ENCODE peak calls at places on chromosomes 6 and 20, in nine cellular contexts. O is B cell, W is stomach, U is RWPE1, I is colonic mucosa, A is neural crest cell, L is mesothelial cell of epicardium, H is fibroblast of pulmonary artery, S is Peyer's patch. Q is an unnamed sample.

GRCh38 chr6:33593414-33593727 is 13.3 kb upstream of the BAK1 start:
- DNase-seq in U (no peak), O (no peak), I (no peak), H (no peak), L (no peak), W (no peak), A (no peak), S (no peak), Q (no peak)

GRCh38 chr6:170136541-170137175 is 154.2 kb downstream of the DLL1 start:
- DNase-seq in W (no peak), L (no peak), U (no peak), H (no peak), S (peak), O (no peak), I (no peak), A (no peak), Q (no peak)

GRCh38 chr6:56529594-56530191 is 113.0 kb downstream of the DST start:
- DNase-seq in W (no peak), L (no peak), O (no peak), A (no peak), U (no peak), H (no peak), S (no peak), I (no peak), Q (no peak)

GRCh38 chr6:3315841-3316240 is 57.1 kb downstream of the PSMG4 start:
- DNase-seq in I (no peak), O (no peak), U (no peak), S (no peak), H (peak), W (no peak), A (no peak), L (no peak), Q (no peak)

GRCh38 chr6:118618676-118619377 is 32.6 kb downstream of the CEP85L start:
- DNase-seq in H (peak), O (peak), I (peak), W (peak), U (peak), A (peak), S (peak), L (no peak), Q (peak)

GRCh38 chr6:33505544-33506330 is 51.4 kb downstream of the ZBTB9 start:
- DNase-seq in H (no peak), S (no peak), A (no peak), I (no peak), L (no peak), W (no peak), U (no peak), O (no peak), Q (no peak)

GRCh38 chr6:10837009-10837691 is 1.2 kb downstream of the MAK start:
- DNase-seq in A (peak), U (peak), S (peak), H (peak), I (peak), W (peak), L (peak), O (peak), Q (peak)

GRCh38 chr6:147227770-147228320 is 23.6 kb downstream of the STXBP5 start:
- DNase-seq in I (no peak), O (no peak), H (peak), W (no peak), A (no peak), L (no peak), S (no peak), U (no peak), Q (no peak)

GRCh38 chr6:99013145-99013544 is 65.4 kb upstream of the FBXL4 start:
- DNase-seq in I (no peak), O (no peak), W (no peak), U (peak), A (no peak), S (no peak), L (no peak), H (peak), Q (no peak)

GRCh38 chr6:6851059-6851658 is 256.6 kb upstream of the RREB1 start:
- DNase-seq in L (no peak), A (no peak), O (no peak), U (peak), I (peak), S (peak), H (peak), W (peak), Q (no peak)

GRCh38 chr6:16800942-16801341 is 39.7 kb upstream of the ATXN1 start:
- DNase-seq in O (no peak), A (no peak), S (no peak), L (no peak), H (peak), U (no peak), I (no peak), W (no peak), Q (no peak)

GRCh38 chr6:17354700-17355403 is 38.5 kb upstream of the CAP2 start:
- DNase-seq in W (no peak), L (no peak), O (no peak), A (no peak), I (no peak), S (no peak), U (no peak), H (peak), Q (no peak)

GRCh38 chr6:167805349-167806060 is 21.2 kb upstream of the AFDN start:
- DNase-seq in H (no peak), O (no peak), L (no peak), I (no peak), S (no peak), W (no peak), A (no peak), U (no peak), Q (no peak)

GRCh38 chr6:133242761-133243590 is 1.8 kb downstream of the EYA4 start:
- DNase-seq in H (no peak), S (no peak), W (no peak), I (no peak), L (peak), U (no peak), O (no peak), A (peak), Q (no peak)

GRCh38 chr6:16380220-16380809 is 141.9 kb downstream of the GMPR start:
- DNase-seq in S (no peak), A (no peak), I (no peak), U (no peak), W (no peak), O (no peak), H (no peak), L (no peak), Q (peak)

GRCh38 chr20:32764000-32764960 is 2.1 kb downstream of the DNMT3B start:
- DNase-seq in S (no peak), A (no peak), U (no peak), O (no peak), L (no peak), H (no peak), I (no peak), W (no peak), Q (no peak)

GRCh38 chr6:50353603-50354002 is 303.9 kb upstream of the DEFB112 start:
- DNase-seq in I (no peak), H (no peak), O (no peak), A (no peak), U (no peak), W (no peak), L (no peak), S (no peak), Q (no peak)

GRCh38 chr6:55917756-55918415 is 42.5 kb upstream of the BMP5 start:
- DNase-seq in A (no peak), W (no peak), I (no peak), H (no peak), L (no peak), U (no peak), S (no peak), O (no peak), Q (no peak)

GRCh38 chr6:83429857-83430605 is 820 bp downstream of the ME1 start:
- DNase-seq in O (no peak), U (peak), A (peak), I (peak), S (peak), H (peak), L (no peak), W (peak), Q (no peak)

GRCh38 chr6:100846276-100846675 is 34.9 kb downstream of the ASCC3 start:
- DNase-seq in H (no peak), W (no peak), U (no peak), S (no peak), O (no peak), L (no peak), A (no peak), I (no peak), Q (no peak)

GRCh38 chr6:19478992-19479391 is 358.2 kb upstream of the ID4 start:
- DNase-seq in L (no peak), S (no peak), I (no peak), W (no peak), H (peak), U (no peak), O (no peak), A (no peak), Q (no peak)

GRCh38 chr6:110537208-110538123 is 61.1 kb upstream of the SLC22A16 start:
- DNase-seq in O (no peak), U (peak), L (no peak), H (peak), I (no peak), W (no peak), S (no peak), A (no peak), Q (no peak)

GRCh38 chr6:47106216-47106615 is 64.1 kb upstream of the ADGRF1 start:
- DNase-seq in U (no peak), S (no peak), L (no peak), I (no peak), W (no peak), A (no peak), H (no peak), O (no peak), Q (no peak)

GRCh38 chr6:56450376-56450775 is 192.3 kb downstream of the DST start:
- DNase-seq in L (no peak), W (no peak), I (no peak), U (no peak), H (no peak), A (no peak), S (no peak), O (no peak), Q (no peak)

GRCh38 chr20:36499723-36500501 is 41.4 kb upstream of the MYL9 start:
- DNase-seq in H (no peak), I (no peak), W (no peak), A (no peak), O (no peak), U (no peak), L (no peak), S (peak), Q (no peak)

GRCh38 chr6:26311012-26311384 is 54.0 kb upstream of the BTN3A2 start:
- DNase-seq in W (no peak), S (no peak), U (no peak), O (peak), H (peak), I (peak), L (no peak), A (no peak), Q (no peak)

GRCh38 chr6:119224095-119224701 is 125.4 kb downstream of the MAN1A1 start:
- DNase-seq in A (no peak), U (no peak), L (no peak), W (no peak), S (no peak), I (no peak), O (no peak), H (no peak), Q (no peak)

GRCh38 chr20:539236-539635 is 4.4 kb downstream of the CSNK2A1 start:
- DNase-seq in U (no peak), O (peak), A (no peak), S (no peak), W (no peak), I (no peak), H (no peak), L (no peak), Q (no peak)

GRCh38 chr20:57451759-57452661 is 60.8 kb downstream of the RBM38 start:
- DNase-seq in H (no peak), L (no peak), I (no peak), U (no peak), A (no peak), W (no peak), O (peak), S (no peak), Q (peak)

GRCh38 chr6:38266921-38267354 is 372.8 kb downstream of the BTBD9 start:
- DNase-seq in U (no peak), H (no peak), S (no peak), W (no peak), I (no peak), L (no peak), O (no peak), A (no peak), Q (no peak)

GRCh38 chr6:170063431-170063830 is 227.4 kb downstream of the DLL1 start:
- DNase-seq in H (no peak), O (no peak), U (no peak), L (peak), I (no peak), W (peak), A (no peak), S (peak), Q (no peak)

GRCh38 chr20:18587665-18588553 is at the start of gene DTD1:
- DNase-seq in S (peak), A (peak), W (peak), U (peak), L (peak), H (peak), I (peak), O (peak), Q (peak)

GRCh38 chr6:44524491-44525227 is 137.2 kb downstream of the CDC5L start:
- DNase-seq in A (no peak), U (no peak), S (no peak), I (no peak), W (no peak), L (no peak), O (no peak), H (no peak), Q (no peak)

GRCh38 chr20:8474027-8474668 is 342.1 kb downstream of the PLCB1 start:
- DNase-seq in O (no peak), A (no peak), I (no peak), L (no peak), H (no peak), S (no peak), W (no peak), U (no peak), Q (no peak)

GRCh38 chr6:30763618-30764489 is 19.5 kb upstream of the IER3 start:
- DNase-seq in O (no peak), H (peak), I (no peak), W (no peak), L (peak), A (no peak), S (no peak), U (no peak), Q (no peak)
- TF ChIP-seq CTCF in O (no peak), H (peak), I (no peak), W (no peak), L (no peak), A (peak), S (peak), U (no peak), Q (no peak)

DNA sequence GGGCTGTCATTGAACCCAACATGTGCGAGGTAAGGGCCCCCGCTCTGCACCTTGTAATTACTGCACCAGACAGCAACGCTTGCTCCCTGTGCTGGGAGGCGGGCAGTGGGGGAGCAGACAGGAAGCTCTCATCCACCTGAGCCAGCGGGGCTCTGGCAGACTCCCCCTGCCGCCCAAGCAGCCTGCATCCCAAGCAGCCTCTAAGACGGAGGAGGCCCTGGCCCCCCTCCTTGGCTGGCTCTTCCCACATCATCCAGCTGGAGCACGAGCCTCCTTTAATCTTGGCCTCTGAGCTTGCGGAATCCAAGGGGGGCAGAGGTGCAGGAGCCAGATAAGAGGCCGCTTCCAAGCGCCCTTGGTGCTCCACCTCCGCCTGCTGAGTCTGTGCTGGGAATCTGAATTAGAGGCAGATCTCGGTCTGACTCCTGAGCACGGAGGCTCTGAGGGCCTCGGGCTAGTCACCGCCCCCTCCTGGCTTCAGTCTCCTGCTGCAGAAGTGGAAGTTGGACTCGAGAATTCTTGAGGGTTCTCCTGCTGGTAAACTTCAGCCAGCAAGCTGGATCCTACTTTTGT is 40.0 kb upstream of the CDH22 start:
- DNase-seq in L (no peak), W (no peak), H (peak), S (no peak), A (peak), O (no peak), I (no peak), U (no peak), Q (no peak)
- TF ChIP-seq CTCF in L (no peak), W (no peak), H (peak), S (no peak), A (no peak), O (no peak), I (no peak), U (no peak), Q (no peak)

DNA sequence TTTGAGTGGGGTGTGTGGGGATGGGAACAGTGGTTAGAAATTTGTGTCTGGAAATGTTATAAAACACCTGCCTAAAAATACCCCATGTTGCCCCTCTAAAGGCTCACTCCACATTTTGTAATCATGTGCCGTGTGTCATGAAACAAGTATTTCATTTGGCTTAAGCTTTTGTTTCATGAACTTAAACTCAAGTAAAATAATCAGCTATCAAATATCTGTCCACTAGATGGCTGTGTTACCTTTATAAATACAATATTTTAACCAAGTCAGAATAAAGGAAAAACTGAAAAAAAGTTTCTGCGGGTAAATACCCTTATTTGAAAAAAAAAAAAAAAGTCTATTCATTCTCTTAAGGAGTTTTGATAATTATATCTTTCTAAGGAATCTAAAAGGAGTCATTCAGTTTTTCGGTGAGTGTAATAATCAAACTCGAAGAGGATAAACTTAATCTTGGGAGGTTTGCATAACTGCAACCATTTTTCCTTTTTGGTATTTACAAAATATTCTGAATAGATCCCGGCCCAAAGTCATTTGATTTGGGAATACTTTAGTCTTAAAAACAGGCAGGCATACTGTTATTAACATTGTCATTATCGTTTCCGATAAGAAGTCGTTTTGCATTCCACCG is 29.9 kb upstream of the MTRF1L start:
- DNase-seq in W (no peak), H (peak), I (no peak), S (no peak), A (no peak), O (no peak), L (no peak), U (peak), Q (no peak)
- TF ChIP-seq CTCF in W (peak), H (peak), I (peak), S (peak), A (peak), O (no peak), L (peak), U (peak), Q (no peak)

DNA sequence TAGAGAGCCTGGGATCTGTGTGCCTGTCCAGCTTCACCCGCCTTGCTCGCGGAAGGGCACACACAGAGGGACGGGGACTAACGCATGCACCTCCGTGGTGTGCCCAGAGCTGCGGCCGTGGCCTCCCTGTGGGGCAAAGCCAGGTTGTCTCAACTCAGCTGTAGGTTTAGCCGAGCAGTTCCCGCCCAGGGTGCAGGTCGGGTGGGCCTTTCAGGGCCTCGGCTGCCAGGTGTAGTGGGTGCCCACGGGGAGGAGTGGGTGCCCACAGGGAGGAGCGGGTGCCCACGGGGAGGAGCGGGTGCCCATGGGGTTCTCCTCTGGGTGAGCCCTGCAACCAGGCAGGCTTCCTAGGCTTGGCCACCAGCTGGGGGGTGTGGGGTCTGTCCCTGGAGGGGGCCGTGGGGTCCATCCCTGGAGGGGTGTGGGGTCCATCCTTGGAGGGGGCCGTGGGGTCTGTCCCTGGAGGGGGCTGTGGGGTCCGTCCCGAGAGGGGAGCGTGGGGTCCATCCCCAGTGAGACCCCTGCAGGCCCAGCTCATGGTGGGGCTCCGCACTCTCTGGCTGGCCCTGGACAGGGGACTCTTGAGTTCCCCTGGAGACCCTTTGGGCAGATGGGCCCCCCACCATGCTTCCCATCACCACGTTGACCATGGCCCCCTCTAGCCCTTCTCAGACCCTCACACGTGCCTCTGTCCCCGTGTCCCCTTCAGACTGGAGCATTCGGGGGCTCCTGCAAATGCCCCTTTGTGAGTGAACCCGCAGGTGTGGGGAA is 37.8 kb upstream of the CHRNA4 start:
- DNase-seq in A (no peak), H (no peak), I (no peak), L (no peak), W (no peak), S (no peak), O (no peak), U (no peak), Q (no peak)
- TF ChIP-seq CTCF in A (no peak), H (no peak), I (no peak), L (no peak), W (no peak), S (no peak), O (no peak), U (no peak), Q (no peak)